ENCODE peak calls at places on chromosome 5, in eight cellular contexts. I, D, C, M, X, E, Q and U are unnamed samples.

GRCh38 chr5:4879693-4880303 is 260.3 kb upstream of the ADAMTS16 start:
- DNase-seq in I (peak), D (peak), C (no peak), M (peak), X (peak), E (no peak), Q (peak), U (peak)

GRCh38 chr5:156870498-156870839 is 20.4 kb downstream of the PPP1R2B start:
- DNase-seq in I (no peak), D (no peak), C (no peak), M (no peak), X (no peak), E (no peak), Q (no peak), U (no peak)

GRCh38 chr5:58407042-58407709 is 52.7 kb downstream of the PLK2 start:
- DNase-seq in I (no peak), D (peak), C (no peak), M (no peak), X (no peak), E (no peak), Q (peak), U (no peak)

GRCh38 chr5:33317271-33317670 is 123.5 kb upstream of the TARS1 start:
- DNase-seq in I (no peak), D (peak), C (no peak), M (no peak), X (no peak), E (no peak), Q (no peak), U (no peak)

GRCh38 chr5:56273376-56274005 is 40.4 kb upstream of the ANKRD55 start:
- DNase-seq in I (no peak), D (no peak), C (no peak), M (no peak), X (no peak), E (no peak), Q (no peak), U (no peak)

GRCh38 chr5:33180900-33181299 is 259.9 kb upstream of the TARS1 start:
- DNase-seq in I (no peak), D (peak), C (no peak), M (no peak), X (no peak), E (no peak), Q (peak), U (no peak)

GRCh38 chr5:170195876-170196275 is 36.9 kb upstream of the C5orf58 start:
- DNase-seq in I (no peak), D (no peak), C (no peak), M (peak), X (no peak), E (no peak), Q (no peak), U (no peak)

GRCh38 chr5:129903466-129904101 is 681 bp upstream of the CHSY3 start:
- DNase-seq in I (no peak), D (no peak), C (no peak), M (no peak), X (no peak), E (no peak), Q (no peak), U (no peak)

GRCh38 chr5:90305022-90305720 is 104.4 kb downstream of the CETN3 start:
- DNase-seq in I (no peak), D (no peak), C (no peak), M (no peak), X (no peak), E (no peak), Q (no peak), U (no peak)

GRCh38 chr5:5381259-5382006 is 41.0 kb upstream of the ICE1 start:
- DNase-seq in I (no peak), D (no peak), C (no peak), M (no peak), X (no peak), E (no peak), Q (no peak), U (no peak)

GRCh38 chr5:74056789-74057164 is 430.8 kb downstream of the ARHGEF28 start:
- DNase-seq in I (no peak), D (peak), C (no peak), M (no peak), X (no peak), E (no peak), Q (peak), U (no peak)

GRCh38 chr5:150142800-150143724 is 12.6 kb downstream of the PDGFRB start:
- DNase-seq in I (no peak), D (peak), C (no peak), M (no peak), X (no peak), E (no peak), Q (peak), U (no peak)

GRCh38 chr5:16546712-16547111 is 70.1 kb downstream of the RETREG1 start:
- DNase-seq in I (no peak), D (peak), C (no peak), M (no peak), X (no peak), E (no peak), Q (no peak), U (no peak)

GRCh38 chr5:1515921-1516571 is 7.7 kb downstream of the LPCAT1 start:
- DNase-seq in I (peak), D (no peak), C (peak), M (peak), X (no peak), E (no peak), Q (no peak), U (no peak)

GRCh38 chr5:96844476-96844990 is 31.8 kb upstream of the ERAP2 start:
- DNase-seq in I (no peak), D (peak), C (no peak), M (no peak), X (no peak), E (no peak), Q (no peak), U (no peak)

GRCh38 chr5:172003750-172004149 is 2.7 kb downstream of the FBXW11 start:
- DNase-seq in I (no peak), D (peak), C (no peak), M (no peak), X (no peak), E (no peak), Q (no peak), U (no peak)

GRCh38 chr5:108193021-108193795 is 188.7 kb downstream of the FBXL17 start:
- DNase-seq in I (no peak), D (peak), C (no peak), M (no peak), X (no peak), E (no peak), Q (peak), U (no peak)